ENCODE peak calls at places on chromosomes 7 and 10, in six cellular contexts. Q is tibial artery, C is Panc1, F is foreskin fibroblast, D is GM12865, R is pancreas. N is an unnamed sample.

GRCh38 chr10:52451817-52452216 is 137.7 kb downstream of the DKK1 start:
- DNase-seq in Q (no peak), C (no peak), F (peak), D (no peak), R (no peak), N (no peak)

GRCh38 chr7:33831389-33832118 is 73.8 kb upstream of the BMPER start:
- DNase-seq in Q (no peak), C (no peak), F (no peak), D (no peak), R (no peak), N (no peak)

GRCh38 chr10:100345570-100346330 is 1.3 kb upstream of the SCD start:
- DNase-seq in Q (no peak), C (no peak), F (peak), D (no peak), R (no peak), N (peak)

GRCh38 chr10:79905322-79906314 is 43.3 kb downstream of the SFTPD start:
- DNase-seq in Q (no peak), C (no peak), F (peak), D (no peak), R (no peak), N (no peak)

GRCh38 chr10:45655219-45655618 is 17.4 kb downstream of the ZFAND4 start:
- DNase-seq in Q (no peak), C (no peak), F (no peak), D (no peak), R (no peak), N (no peak)

GRCh38 chr10:72567884-72568283 is 58.0 kb downstream of the MICU1 start:
- DNase-seq in Q (no peak), C (peak), F (no peak), D (peak), R (no peak), N (peak)

GRCh38 chr7:93119191-93119905 is 1.6 kb upstream of the SAMD9 start:
- DNase-seq in Q (no peak), C (no peak), F (peak), D (no peak), R (no peak), N (no peak)

GRCh38 chr10:93357680-93358079 is 124.5 kb downstream of the MYOF start:
- DNase-seq in Q (no peak), C (no peak), F (no peak), D (peak), R (no peak), N (no peak)

GRCh38 chr10:124641282-124642075 is 102.7 kb downstream of the FAM53B start:
- DNase-seq in Q (no peak), C (no peak), F (peak), D (peak), R (no peak), N (no peak)

GRCh38 chr7:95828824-95829428 is 56.6 kb downstream of the DYNC1I1 start:
- DNase-seq in Q (no peak), C (no peak), F (no peak), D (no peak), R (no peak), N (no peak)

GRCh38 chr10:100009283-100009792 is 409 bp downstream of the DNMBP start:
- DNase-seq in Q (no peak), C (no peak), F (no peak), D (no peak), R (peak), N (no peak)

GRCh38 chr7:51288896-51289607 is 27.6 kb downstream of the COBL start:
- DNase-seq in Q (no peak), C (no peak), F (no peak), D (no peak), R (no peak), N (no peak)

GRCh38 chr10:13483951-13484350 is 44.9 kb downstream of the BEND7 start:
- DNase-seq in Q (no peak), C (no peak), F (no peak), D (peak), R (no peak), N (no peak)

GRCh38 chr10:4498763-4499251 is 327.2 kb upstream of the AKR1E2 start:
- DNase-seq in Q (no peak), C (peak), F (peak), D (no peak), R (no peak), N (peak)

GRCh38 chr7:149261321-149261828 is 621 bp upstream of the ZNF783 start:
- DNase-seq in Q (no peak), C (no peak), F (peak), D (peak), R (no peak), N (no peak)

GRCh38 chr10:13890617-13891541 is 304.1 kb downstream of the PRPF18 start:
- DNase-seq in Q (peak), C (no peak), F (no peak), D (no peak), R (no peak), N (no peak)

GRCh38 chr7:99498546-99498944 is 1.5 kb downstream of the ZNF394 start:
- DNase-seq in Q (peak), C (no peak), F (no peak), D (no peak), R (no peak), N (no peak)

GRCh38 chr7:157011333-157012112 is 1.1 kb upstream of the MNX1 start:
- DNase-seq in Q (peak), C (no peak), F (no peak), D (no peak), R (no peak), N (no peak)

GRCh38 chr7:20561466-20561865 is 54.0 kb upstream of the ABCB5 start:
- DNase-seq in Q (no peak), C (no peak), F (no peak), D (no peak), R (no peak), N (peak)

GRCh38 chr10:43138757-43139241 is 554 bp downstream of the CSGALNACT2 start:
- DNase-seq in Q (no peak), C (no peak), F (peak), D (peak), R (no peak), N (no peak)

GRCh38 chr7:102426268-102427031 is 6.9 kb upstream of the ORAI2 start:
- DNase-seq in Q (no peak), C (no peak), F (no peak), D (peak), R (no peak), N (no peak)

GRCh38 chr7:102439963-102440795 is 6.8 kb downstream of the ORAI2 start:
- DNase-seq in Q (no peak), C (peak), F (peak), D (no peak), R (peak), N (peak)

GRCh38 chr7:71504697-71505441 is 372.9 kb downstream of the GALNT17 start:
- DNase-seq in Q (no peak), C (no peak), F (no peak), D (no peak), R (no peak), N (no peak)

GRCh38 chr7:26988975-26989374 is 106.8 kb downstream of the HOXA1 start:
- DNase-seq in Q (no peak), C (no peak), F (no peak), D (no peak), R (no peak), N (no peak)

GRCh38 chr7:388461-388960 is 98.5 kb downstream of the FOXL3 start:
- DNase-seq in Q (peak), C (no peak), F (no peak), D (no peak), R (peak), N (no peak)

GRCh38 chr7:1670894-1671875 is 1.1 kb downstream of the ELFN1 start:
- DNase-seq in Q (peak), C (no peak), F (no peak), D (no peak), R (no peak), N (no peak)

GRCh38 chr7:139753693-139754111 is 24.1 kb downstream of the HIPK2 start:
- DNase-seq in Q (no peak), C (no peak), F (no peak), D (no peak), R (no peak), N (no peak)

GRCh38 chr10:68333058-68333395 is 299 bp upstream of the PBLD start:
- DNase-seq in Q (no peak), C (no peak), F (peak), D (no peak), R (no peak), N (peak)

GRCh38 chr10:121041906-121042305 is 190.7 kb downstream of the WDR11 start:
- DNase-seq in Q (no peak), C (no peak), F (no peak), D (no peak), R (no peak), N (no peak)

GRCh38 chr10:8060704-8061121 is 6.2 kb downstream of the GATA3 start:
- DNase-seq in Q (no peak), C (no peak), F (no peak), D (peak), R (no peak), N (no peak)

GRCh38 chr10:127990846-127991542 is 84.1 kb downstream of the PTPRE start:
- DNase-seq in Q (no peak), C (no peak), F (peak), D (no peak), R (no peak), N (peak)

DNA sequence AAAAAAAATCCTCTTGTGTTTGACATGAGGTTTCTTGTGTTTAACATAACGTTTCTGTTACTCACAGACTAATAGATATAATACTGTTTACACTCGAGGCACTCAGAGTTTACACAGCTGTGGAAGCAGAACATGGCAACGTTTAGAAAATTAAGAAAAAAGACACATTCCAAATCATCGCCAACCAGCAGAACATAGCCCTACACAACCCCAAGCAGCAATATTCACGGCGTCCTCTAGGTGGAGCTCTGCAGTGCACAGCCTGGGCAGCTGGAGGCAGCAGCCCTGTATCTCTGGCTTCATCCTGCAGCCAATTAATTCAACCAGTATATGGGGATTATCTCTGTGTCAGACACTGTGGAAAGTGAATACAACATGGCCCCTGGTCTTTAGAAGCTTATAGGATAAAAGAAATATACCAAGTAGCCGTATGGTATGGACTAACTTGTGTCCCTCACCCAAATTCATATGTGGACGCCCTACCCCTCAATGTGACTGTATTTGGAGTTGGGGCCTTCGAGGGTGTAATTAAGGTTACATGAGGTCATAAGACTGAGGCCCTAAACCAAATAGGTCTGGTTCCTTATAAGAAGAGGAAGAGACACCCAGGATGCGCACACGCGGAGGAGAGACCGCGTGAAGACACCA is 36.5 kb downstream of the ASB13 start:
- DNase-seq in Q (peak), C (no peak), F (peak), D (peak), R (peak), N (no peak)
- TF ChIP-seq CTCF in Q (peak), C (peak), F (peak), D (peak), R (peak), N (peak)

GRCh38 chr7:158975526-158976467 is 119.4 kb downstream of the DYNC2I1 start:
- DNase-seq in Q (no peak), C (no peak), F (no peak), D (peak), R (no peak), N (no peak)

GRCh38 chr7:158976849-158977593 is 120.7 kb downstream of the DYNC2I1 start:
- DNase-seq in Q (peak), C (peak), F (peak), D (peak), R (peak), N (peak)

GRCh38 chr7:158973941-158974785 is 117.8 kb downstream of the DYNC2I1 start:
- DNase-seq in Q (no peak), C (no peak), F (no peak), D (no peak), R (no peak), N (no peak)

GRCh38 chr7:158979023-158979529 is 122.7 kb downstream of the DYNC2I1 start:
- DNase-seq in Q (no peak), C (no peak), F (no peak), D (no peak), R (no peak), N (no peak)

GRCh38 chr7:158976468-158976848 is 120.1 kb downstream of the DYNC2I1 start:
- DNase-seq in Q (no peak), C (no peak), F (peak), D (peak), R (no peak), N (no peak)
- H3K4me3 ChIP-seq in Q (peak), C (peak), F (peak), D (peak), R (no peak), N (peak)

GRCh38 chr10:119526149-119526548 is 16.4 kb downstream of the RGS10 start:
- DNase-seq in Q (no peak), C (no peak), F (no peak), D (no peak), R (no peak), N (no peak)

GRCh38 chr10:119524720-119525070 is 17.8 kb downstream of the RGS10 start:
- DNase-seq in Q (no peak), C (no peak), F (no peak), D (no peak), R (no peak), N (no peak)

GRCh38 chr10:119523916-119524719 is 18.4 kb downstream of the RGS10 start:
- DNase-seq in Q (no peak), C (no peak), F (no peak), D (no peak), R (no peak), N (no peak)

GRCh38 chr10:119525116-119525515 is 17.4 kb downstream of the RGS10 start:
- DNase-seq in Q (peak), C (no peak), F (no peak), D (no peak), R (no peak), N (no peak)

DNA sequence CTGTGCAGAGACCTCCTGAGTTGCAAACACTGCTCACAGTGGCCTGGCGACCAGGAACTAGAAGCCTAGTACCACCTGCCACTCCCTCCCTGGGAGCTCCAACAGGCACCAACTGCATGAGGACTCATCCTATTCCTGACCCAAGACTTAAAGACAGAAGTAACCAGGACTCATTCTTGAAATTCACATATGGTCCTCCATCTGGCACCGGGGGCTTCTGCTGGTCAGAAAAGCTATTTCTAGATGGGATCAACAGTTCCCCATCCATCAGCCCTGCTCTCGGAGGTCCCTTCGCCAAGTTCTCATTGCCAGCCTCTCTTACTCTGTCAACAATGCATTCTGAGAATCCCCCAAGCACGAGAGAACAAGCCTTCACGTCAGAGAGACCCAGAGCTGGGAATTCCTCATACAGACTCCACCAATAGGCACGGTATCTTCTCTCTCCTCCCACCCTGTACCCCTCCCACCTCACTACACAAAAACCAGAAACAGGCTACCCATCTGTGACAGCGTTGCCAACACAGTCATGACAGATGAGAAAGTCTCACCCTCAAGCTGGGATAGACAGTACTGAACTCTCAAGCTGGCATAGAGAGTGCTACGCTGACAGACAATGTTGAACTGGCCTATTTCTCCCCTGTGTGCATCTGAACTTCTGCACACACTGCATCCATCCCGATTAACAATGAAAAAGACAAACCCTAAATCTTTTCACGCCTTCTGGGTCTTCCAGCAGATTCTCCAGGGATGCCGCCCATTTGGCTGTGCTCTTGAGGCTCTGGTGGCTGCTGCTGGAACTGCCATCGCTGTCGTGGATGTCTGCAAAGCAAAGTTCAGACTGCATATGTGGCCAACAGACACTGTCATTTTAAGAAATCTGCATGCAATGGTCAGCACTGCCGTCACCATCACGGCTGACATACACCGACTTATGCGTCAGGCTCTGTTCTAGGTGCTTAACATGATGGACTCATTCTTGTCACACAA is 15.6 kb downstream of the RGS10 start:
- DNase-seq in Q (peak), C (no peak), F (no peak), D (no peak), R (no peak), N (no peak)
- TF ChIP-seq CTCF in Q (no peak), C (no peak), F (no peak), D (no peak), R (no peak), N (peak)

GRCh38 chr7:155457544-155458316 is at the start of gene EN2:
- DNase-seq in Q (no peak), C (no peak), F (no peak), D (no peak), R (no peak), N (no peak)
- H3K4me3 ChIP-seq in Q (peak), C (peak), F (peak), D (no peak), R (peak), N (peak)

DNA sequence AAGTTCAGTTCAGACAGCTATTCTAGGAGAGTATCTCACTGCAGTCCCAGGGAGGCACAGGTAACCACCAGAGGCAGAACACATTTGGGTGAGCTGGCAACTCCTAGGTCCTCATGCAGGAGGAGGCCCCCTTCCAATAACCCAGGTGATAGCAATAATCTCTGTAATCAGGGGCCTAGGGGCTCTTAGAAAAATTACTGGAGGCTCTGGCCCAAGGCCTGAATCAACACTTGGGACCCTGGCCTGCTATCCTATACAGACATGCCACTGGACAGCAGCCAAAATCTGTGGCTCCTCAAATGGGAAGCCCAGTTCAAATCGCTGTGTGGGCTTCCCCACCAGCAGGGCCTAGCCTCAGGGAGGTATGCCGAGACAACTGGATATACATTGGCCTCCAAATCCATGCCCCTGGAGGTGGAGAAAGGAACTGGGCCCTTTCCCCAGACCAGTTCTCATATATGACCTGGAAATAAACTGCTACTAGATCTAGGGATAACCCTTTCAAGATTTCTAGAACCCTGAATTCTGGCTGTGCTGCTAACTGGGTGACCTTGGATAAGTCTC is 1.6 kb downstream of the AVPI1 start:
- DNase-seq in Q (no peak), C (no peak), F (no peak), D (no peak), R (peak), N (no peak)
- TF ChIP-seq CTCF in Q (peak), C (no peak), F (peak), D (no peak), R (peak), N (peak)

GRCh38 chr10:18043148-18043547 is 91.4 kb downstream of the SLC39A12 start:
- DNase-seq in Q (no peak), C (no peak), F (no peak), D (no peak), R (no peak), N (no peak)
- H3K4me3 ChIP-seq in Q (no peak), C (no peak), F (no peak), D (no peak), R (no peak), N (no peak)

DNA sequence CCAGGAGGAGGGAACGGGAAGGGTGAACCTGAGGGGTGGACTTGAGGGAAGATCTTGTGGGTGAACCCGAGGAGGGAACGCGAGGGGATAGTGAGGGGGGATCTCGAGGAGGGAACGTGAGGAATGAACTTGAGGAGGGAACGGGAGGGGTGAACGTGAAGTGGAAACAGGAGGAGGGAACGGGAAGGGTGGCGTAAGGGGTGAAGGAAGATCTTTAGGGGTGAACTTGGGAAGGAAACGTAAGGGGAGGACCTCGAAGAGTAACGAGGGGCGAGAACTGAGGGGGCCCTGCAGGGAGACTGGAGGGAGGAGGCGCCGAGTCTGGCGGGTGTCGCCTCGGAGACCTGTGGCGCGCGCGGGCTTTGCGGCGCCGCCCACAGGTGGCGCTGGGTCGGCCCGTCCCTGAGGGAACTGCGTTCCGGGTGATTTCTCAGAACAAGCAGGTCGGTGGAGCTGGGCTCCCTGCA is 677 bp downstream of the MYO3A start:
- DNase-seq in Q (no peak), C (no peak), F (no peak), D (peak), R (peak), N (no peak)
- TF ChIP-seq CTCF in Q (no peak), C (peak), F (no peak), D (no peak), R (peak), N (peak)

N was measured in epithelial cell of proximal tubule.